ENCODE peak calls at places on chromosomes 6 and 20, in four cellular contexts. J, N, P and B are unnamed samples.

GRCh38 chr6:36109092-36109491 is 21.2 kb upstream of the MAPK13 start:
- DNase-seq in J (no peak), N (no peak), P (no peak), B (no peak)

GRCh38 chr6:118768904-118769325 is 117.5 kb upstream of the CEP85L start:
- DNase-seq in P (no peak), N (no peak), J (no peak), B (no peak)

GRCh38 chr20:42074944-42075343 is 456.8 kb upstream of the CHD6 start:
- DNase-seq in J (no peak), N (no peak), P (no peak), B (no peak)

GRCh38 chr6:45531999-45532605 is 154.4 kb upstream of the SUPT3H start:
- DNase-seq in P (no peak), J (no peak), N (no peak), B (no peak)

GRCh38 chr6:99432877-99433276 is 7.8 kb upstream of the PNISR start:
- DNase-seq in J (no peak), N (no peak), P (peak), B (no peak)

GRCh38 chr6:28240517-28240916 is 11.6 kb downstream of the ZKSCAN4 start:
- DNase-seq in N (no peak), P (no peak), J (no peak), B (no peak)

GRCh38 chr20:19336601-19337000 is 124.2 kb downstream of the SLC24A3 start:
- DNase-seq in J (no peak), N (no peak), P (no peak), B (no peak)

GRCh38 chr6:43817192-43817591 is 47.2 kb downstream of the VEGFA start:
- DNase-seq in N (peak), P (peak), J (no peak), B (peak)

GRCh38 chr20:33372993-33373441 is 28.3 kb downstream of the CDK5RAP1 start:
- DNase-seq in N (no peak), P (peak), J (no peak), B (no peak)

GRCh38 chr20:20578838-20579237 is 133.6 kb downstream of the RALGAPA2 start:
- DNase-seq in J (no peak), P (no peak), N (no peak), B (no peak)

GRCh38 chr6:137351890-137352289 is 132.7 kb upstream of the IFNGR1 start:
- DNase-seq in P (no peak), J (no peak), N (no peak), B (no peak)

GRCh38 chr6:166612471-166612881 is 14.6 kb downstream of the RPS6KA2 start:
- DNase-seq in N (no peak), P (no peak), J (no peak), B (no peak)